ENCODE peak calls at places on chromosomes 6 and 20, in six cellular contexts. V, X, D, E, R and N are unnamed samples.

GRCh38 chr6:99269207-99269606 is 80.3 kb downstream of the FAXC start:
- DNase-seq in V (no peak), X (no peak), D (no peak), E (no peak), R (no peak), N (no peak)

GRCh38 chr20:18276821-18277220 is 11.5 kb upstream of the ZNF133 start:
- DNase-seq in V (peak), X (peak), D (peak), E (peak), R (peak), N (no peak)

GRCh38 chr6:119713903-119714302 is 364.3 kb upstream of the MAN1A1 start:
- DNase-seq in V (no peak), X (no peak), D (no peak), E (no peak), R (no peak), N (no peak)

GRCh38 chr6:113290684-113291083 is 566.5 kb upstream of the MARCKS start:
- DNase-seq in V (no peak), X (no peak), D (no peak), E (no peak), R (no peak), N (no peak)

GRCh38 chr6:13159295-13159694 is 169.0 kb downstream of the TBC1D7 start:
- DNase-seq in V (no peak), X (no peak), D (no peak), E (no peak), R (no peak), N (no peak)

GRCh38 chr6:129188795-129189194 is 305.9 kb downstream of the LAMA2 start:
- DNase-seq in V (no peak), X (no peak), D (no peak), E (no peak), R (no peak), N (no peak)

GRCh38 chr6:161434921-161435411 is 161.1 kb upstream of the AGPAT4 start:
- DNase-seq in V (no peak), X (no peak), D (no peak), E (peak), R (no peak), N (no peak)

GRCh38 chr20:38049800-38050199 is 16.3 kb downstream of the RPRD1B start:
- DNase-seq in V (no peak), X (no peak), D (no peak), E (peak), R (no peak), N (no peak)

GRCh38 chr6:136517002-136517401 is 33.2 kb downstream of the MAP7 start:
- DNase-seq in V (no peak), X (no peak), D (no peak), E (no peak), R (no peak), N (no peak)

GRCh38 chr20:8523684-8524083 is 391.6 kb downstream of the PLCB1 start:
- DNase-seq in V (peak), X (no peak), D (no peak), E (peak), R (no peak), N (no peak)

GRCh38 chr6:13712485-13712990 is 903 bp upstream of the RANBP9 start:
- DNase-seq in V (no peak), X (no peak), D (no peak), E (peak), R (no peak), N (no peak)